ENCODE peak calls at places on chromosomes 12 and 14, in six cellular contexts. Z is H9, T is mesendoderm, B is neuronal stem cell, H is H1, C is mesenchymal stem cell. L is an unnamed sample.

GRCh38 chr14:72904840-72905561 is 11.1 kb upstream of the DPF3 start:
- DNase-seq in C (peak), B (peak), Z (peak), T (peak), H (peak), L (peak)

GRCh38 chr12:14841761-14842160 is 1.6 kb downstream of the ART4 start:
- DNase-seq in B (no peak), C (peak), T (peak), Z (no peak), H (no peak), L (peak)

GRCh38 chr14:85599939-85600338 is 70.0 kb downstream of the FLRT2 start:
- DNase-seq in B (no peak), Z (no peak), C (peak), T (no peak), H (no peak), L (peak)

GRCh38 chr12:67991158-67991557 is 1.9 kb downstream of the IFNG-AS1 start:
- DNase-seq in H (no peak), Z (no peak), T (no peak), C (no peak), B (no peak), L (no peak)

GRCh38 chr14:70237710-70238109 is 49.0 kb upstream of the SLC8A3 start:
- DNase-seq in H (no peak), B (no peak), C (no peak), T (no peak), Z (no peak), L (no peak)

GRCh38 chr14:65465584-65465983 is 53.1 kb downstream of the FUT8 start:
- DNase-seq in T (no peak), H (no peak), Z (no peak), C (no peak), B (no peak), L (no peak)

GRCh38 chr12:130448044-130448821 is 110.5 kb downstream of the PIWIL1 start:
- DNase-seq in T (no peak), Z (no peak), B (no peak), H (no peak), C (no peak), L (no peak)

GRCh38 chr12:132084681-132085635 is 59.2 kb downstream of the DDX51 start:
- DNase-seq in B (peak), T (peak), Z (peak), H (peak), C (peak), L (peak)

GRCh38 chr12:39127401-39127800 is 222.0 kb upstream of the CPNE8 start:
- DNase-seq in B (no peak), Z (no peak), H (no peak), T (peak), C (peak), L (no peak)

DNA sequence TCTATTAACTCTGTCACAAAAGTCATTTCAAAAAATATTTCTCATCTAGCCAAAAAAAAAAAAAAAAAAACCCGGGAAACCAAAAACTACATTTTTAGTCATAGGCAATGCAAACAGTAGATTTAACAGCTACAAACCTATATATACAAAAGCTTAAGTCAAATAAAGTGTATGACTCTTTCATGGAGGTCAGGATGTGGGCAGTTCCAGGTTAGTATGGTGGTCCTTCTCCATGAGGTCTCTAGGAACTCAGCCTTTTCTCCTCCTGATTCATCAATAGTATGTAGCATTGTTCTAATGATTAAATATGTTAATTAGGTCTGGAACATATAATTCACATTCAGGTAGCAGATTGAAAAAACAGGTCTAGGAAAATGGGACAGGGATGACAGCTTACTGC is 586.5 kb downstream of the SLC16A7 start:
- DNase-seq in C (no peak), T (no peak), Z (no peak), H (no peak), B (no peak), L (no peak)
- H2BK15ac ChIP-seq in C (no peak), T (no peak), Z (no peak), H (no peak), B (no peak), L (no peak)

GRCh38 chr12:106178582-106178981 is 39.8 kb upstream of the NUAK1 start:
- DNase-seq in T (peak), C (no peak), H (no peak), B (peak), Z (peak), L (no peak)
- H2BK15ac ChIP-seq in T (no peak), C (no peak), H (no peak), B (peak), Z (no peak), L (no peak)

DNA sequence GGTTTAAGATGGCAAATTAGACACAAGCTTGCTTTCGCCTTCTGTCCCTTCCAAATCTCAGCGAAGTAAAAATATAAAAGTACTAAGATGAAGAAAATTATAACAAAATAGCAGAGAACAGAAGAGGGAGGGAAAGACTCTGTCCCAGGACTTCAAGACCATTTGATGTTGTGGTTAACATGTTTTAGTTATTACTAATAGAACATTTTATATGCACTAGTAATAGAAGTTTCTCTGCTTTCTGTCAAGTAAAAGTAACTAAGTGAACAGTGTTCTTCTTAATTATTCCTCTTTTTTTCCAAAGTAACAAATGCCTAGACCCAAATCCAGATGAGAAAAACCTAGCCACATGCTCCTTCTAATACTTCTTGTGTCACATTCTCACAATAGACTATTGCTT is 85.1 kb upstream of the DAAM1 start:
- DNase-seq in H (no peak), C (peak), B (no peak), Z (no peak), T (no peak), L (peak)
- H2BK15ac ChIP-seq in H (no peak), C (no peak), B (no peak), Z (no peak), T (no peak), L (no peak)

GRCh38 chr12:112711026-112711425 is 80.5 kb upstream of the RPH3A start:
- DNase-seq in T (no peak), Z (no peak), B (no peak), H (no peak), C (no peak), L (no peak)

GRCh38 chr12:112705037-112705632 is 86.4 kb upstream of the RPH3A start:
- DNase-seq in T (peak), Z (no peak), B (no peak), C (no peak), H (no peak), L (no peak)
- H2BK15ac ChIP-seq in T (no peak), Z (no peak), B (no peak), C (no peak), H (no peak), L (no peak)